ENCODE peak calls at places on chromosomes 11 and 22, in eight cellular contexts. H is hepatocyte, E is body of pancreas, R is WTC11, T is epithelial cell of esophagus, F is brain microvascular endothelial cell, D is psoas muscle, A is lung. C is an unnamed sample.

GRCh38 chr22:40479126-40479800 is 108.9 kb downstream of the SGSM3 start:
- DNase-seq in H (no peak), T (no peak), A (no peak), D (no peak), E (no peak), R (no peak), F (no peak), C (no peak)

GRCh38 chr22:47294222-47294532 is 531.7 kb downstream of the TBC1D22A start:
- DNase-seq in A (no peak), D (no peak), R (no peak), F (peak; percentile 3), E (peak; percentile 6), T (no peak), H (no peak), C (peak; percentile 57)

GRCh38 chr11:19922689-19923035 is 210.0 kb downstream of the NAV2 start:
- DNase-seq in H (no peak), F (no peak), D (no peak), R (no peak), A (no peak), E (no peak), T (no peak), C (no peak)

GRCh38 chr22:36879775-36880174 is 19.0 kb downstream of the NCF4 start:
- DNase-seq in F (no peak), D (no peak), T (no peak), H (no peak), A (no peak), R (no peak), E (no peak), C (peak; percentile 80)

GRCh38 chr11:128284634-128285033 is 302.7 kb downstream of the ETS1 start:
- DNase-seq in F (no peak), H (no peak), D (no peak), T (no peak), R (no peak), E (no peak), A (no peak), C (no peak)

GRCh38 chr11:29306527-29306926 is 710.3 kb downstream of the KCNA4 start:
- DNase-seq in D (no peak), H (no peak), E (no peak), T (peak; percentile 29), R (no peak), A (no peak), F (peak; percentile 93), C (peak; percentile 97)

GRCh38 chr22:39900306-39901227 is at the start of gene GRAP2:
- DNase-seq in T (no peak), E (no peak), H (no peak), R (no peak), D (no peak), F (no peak), A (no peak), C (no peak)

GRCh38 chr11:84117394-84117793 is 831.2 kb upstream of the CCDC90B start:
- DNase-seq in R (no peak), T (peak; percentile 5), A (no peak), D (no peak), H (no peak), E (no peak), F (peak; percentile 47), C (peak; percentile 33)

GRCh38 chr11:88327061-88327460 is 10.5 kb downstream of the CTSC start:
- DNase-seq in F (no peak), D (no peak), A (no peak), E (no peak), T (no peak), R (no peak), H (no peak), C (no peak)

GRCh38 chr11:16883179-16883578 is 131.0 kb downstream of the PLEKHA7 start:
- DNase-seq in T (peak; percentile 94), H (no peak), D (no peak), A (peak; percentile 31), E (no peak), F (no peak), R (no peak), C (no peak)

GRCh38 chr11:96755752-96756151 is 365.9 kb downstream of the JRKL start:
- DNase-seq in D (no peak), R (no peak), T (no peak), A (no peak), F (no peak), H (no peak), E (no peak), C (no peak)

GRCh38 chr11:86193297-86194095 is 51.1 kb upstream of the EED start:
- DNase-seq in R (peak; percentile 82), A (peak; percentile 78), F (peak; percentile 88), E (peak; percentile 63), H (peak; percentile 80), T (peak; percentile 78), D (peak; percentile 50), C (peak; percentile 76)

GRCh38 chr11:117796456-117797428 is at the start of gene DSCAML1:
- DNase-seq in R (peak; percentile 66), E (no peak), A (no peak), T (peak; percentile 18), F (no peak), D (no peak), H (peak; percentile 70), C (no peak)

GRCh38 chr22:29175312-29175835 is 30.3 kb upstream of the EMID1 start:
- DNase-seq in A (no peak), D (no peak), F (no peak), T (no peak), H (no peak), E (no peak), R (no peak), C (no peak)

GRCh38 chr22:44526431-44527115 is 28.5 kb upstream of the RTL6 start:
- DNase-seq in E (no peak), A (no peak), H (no peak), R (no peak), D (no peak), T (no peak), F (no peak), C (no peak)

GRCh38 chr11:72431846-72432245 is 2.5 kb downstream of the CLPB start:
- DNase-seq in E (no peak), R (no peak), D (no peak), A (no peak), F (no peak), T (no peak), H (no peak), C (no peak)

GRCh38 chr11:67270256-67271211 is 4.3 kb downstream of the GRK2 start:
- DNase-seq in E (peak; percentile 37), D (peak; percentile 55), F (no peak), A (no peak), R (peak; percentile 59), T (peak; percentile 48), H (no peak), C (no peak)

GRCh38 chr11:11579012-11579755 is 42.6 kb downstream of the GALNT18 start:
- DNase-seq in D (no peak), E (no peak), T (no peak), F (no peak), A (peak; percentile 28), H (no peak), R (no peak), C (no peak)

GRCh38 chr11:11578542-11578941 is 43.3 kb downstream of the GALNT18 start:
- DNase-seq in D (no peak), T (no peak), E (no peak), H (no peak), A (peak; percentile 24), F (no peak), R (no peak), C (no peak)

GRCh38 chr11:11577246-11577855 is 44.5 kb downstream of the GALNT18 start:
- DNase-seq in D (no peak), H (no peak), F (peak; percentile 33), E (no peak), R (no peak), A (peak; percentile 28), T (peak; percentile 49), C (peak; percentile 29)

GRCh38 chr11:11580012-11580411 is 41.8 kb downstream of the GALNT18 start:
- DNase-seq in E (no peak), A (no peak), F (no peak), D (no peak), T (no peak), R (no peak), H (no peak), C (no peak)

DNA sequence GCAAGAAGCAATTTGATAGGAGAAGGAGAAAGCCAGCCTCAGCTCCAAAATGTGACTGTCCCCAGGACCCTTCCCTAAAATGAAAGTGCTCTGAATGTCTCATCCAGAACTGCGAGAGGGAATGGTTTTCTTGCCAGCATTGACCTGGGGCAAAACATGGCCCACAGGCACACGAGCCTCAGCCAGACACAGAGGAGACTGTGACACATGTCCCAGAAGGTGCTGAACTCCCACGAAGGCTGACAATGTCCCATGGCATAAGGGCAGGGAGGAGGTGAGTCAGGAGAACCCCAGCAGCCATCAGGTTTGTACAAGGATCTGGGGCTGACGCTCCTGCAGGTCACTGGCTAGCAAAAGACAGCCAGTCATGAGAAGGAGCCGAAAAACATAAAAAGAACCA is 43.9 kb downstream of the GALNT18 start:
- DNase-seq in A (peak; percentile 26), H (no peak), D (no peak), E (no peak), T (peak; percentile 22), F (no peak), R (no peak), C (no peak)
- TF ChIP-seq CTCF in A (no peak), H (no peak), D (no peak), E (no peak), T (no peak), F (no peak), R (no peak), C (no peak)

DNA sequence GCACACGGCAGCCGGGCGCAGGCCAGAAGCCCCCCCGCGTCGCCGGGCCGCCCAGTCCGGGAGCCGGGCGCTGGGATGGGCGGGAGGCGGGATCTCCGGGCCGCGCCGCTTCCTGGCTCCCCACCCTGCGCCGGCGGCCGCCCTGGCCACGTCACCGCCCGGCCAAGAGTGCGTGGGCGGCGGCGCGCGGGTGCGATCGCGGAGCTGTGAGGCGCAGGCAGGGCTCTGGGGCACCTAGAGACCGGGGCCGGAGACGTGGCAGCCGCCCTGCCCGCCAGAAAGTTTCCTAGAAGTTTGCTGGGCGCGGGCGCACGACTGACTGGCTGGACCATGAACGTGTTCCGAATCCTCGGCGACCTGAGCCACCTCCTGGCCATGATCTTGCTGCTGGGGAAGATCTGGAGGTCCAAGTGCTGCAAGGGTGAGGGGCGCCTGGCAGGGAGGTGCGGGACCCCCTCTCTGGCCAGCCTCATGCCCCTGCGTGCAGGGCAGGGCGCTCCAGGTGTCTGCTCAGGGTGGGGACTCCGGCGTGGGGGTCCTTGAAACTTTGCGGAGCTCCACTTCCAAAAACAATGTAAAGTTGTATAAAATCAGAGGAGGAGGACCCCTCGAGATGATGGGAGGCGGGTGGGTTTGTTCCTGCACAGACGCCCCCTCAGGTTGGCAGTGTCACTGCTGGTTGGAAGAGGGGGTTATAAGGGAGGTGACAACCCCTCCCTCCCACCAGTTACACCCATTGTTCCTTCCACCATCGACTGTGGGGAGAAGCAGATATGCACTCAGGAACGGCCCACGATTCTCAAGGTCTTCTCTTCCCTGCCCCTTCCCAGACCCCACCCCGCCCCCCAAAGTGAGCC is at the start of gene KDELR3:
- DNase-seq in R (peak; percentile 44), F (peak; percentile 40), A (peak; percentile 56), H (peak; percentile 92), E (peak; percentile 60), D (peak; percentile 75), T (peak; percentile 82), C (peak; percentile 52)
- TF ChIP-seq CTCF in R (no peak), F (peak; percentile 48), A (no peak), H (peak; percentile 37), E (no peak), D (no peak), T (no peak), C (no peak)

GRCh38 chr11:93089474-93090102 is 108.2 kb downstream of the SLC36A4 start:
- DNase-seq in F (peak; percentile 60), A (no peak), D (no peak), T (peak; percentile 67), H (peak; percentile 54), E (no peak), R (peak; percentile 19), C (peak; percentile 20)
- TF ChIP-seq CTCF in F (peak; percentile 76), A (no peak), D (no peak), T (peak; percentile 68), H (peak; percentile 51), E (peak; percentile 32), R (no peak), C (peak; percentile 40)

GRCh38 chr22:43094085-43094484 is 4.9 kb upstream of the TTLL1 start:
- DNase-seq in T (peak; percentile 93), A (no peak), E (no peak), H (peak; percentile 45), D (peak; percentile 47), F (no peak), R (no peak), C (no peak)
- TF ChIP-seq CTCF in T (peak; percentile 46), A (no peak), E (no peak), H (no peak), D (no peak), F (no peak), R (no peak), C (no peak)

C was measured in astrocyte.